ENCODE peak calls at places on chromosome 9, in nine cellular contexts. One of them, this sample, is unnamed. For H3K4me1, the result is how much of the 10 kb centered on the place peaks cover.

GRCh38 chr9:114611516-114612271 is 603 bp downstream of the TMEM268 start:
- DNase-seq in ovary: peak
- DNase-seq in HCT116: no peak
- DNase-seq in A549: peak
- DNase-seq in cardiac muscle cell: peak
- DNase-seq in DND-41: peak
- DNase-seq in SK-N-SH: no peak
- DNase-seq in heart left ventricle: peak
- DNase-seq in hepatocyte: peak
- DNase-seq in this sample: no peak

GRCh38 chr9:90010793-90011192 is 406.0 kb downstream of the GADD45G start:
- DNase-seq in ovary: no peak
- DNase-seq in HCT116: no peak
- DNase-seq in A549: no peak
- DNase-seq in cardiac muscle cell: no peak
- DNase-seq in DND-41: no peak
- DNase-seq in SK-N-SH: no peak
- DNase-seq in heart left ventricle: no peak
- DNase-seq in hepatocyte: no peak
- DNase-seq in this sample: no peak

GRCh38 chr9:27108981-27109541 is at the start of gene TEK:
- DNase-seq in ovary: no peak
- DNase-seq in HCT116: no peak
- DNase-seq in A549: no peak
- DNase-seq in cardiac muscle cell: peak
- DNase-seq in DND-41: no peak
- DNase-seq in SK-N-SH: no peak
- DNase-seq in heart left ventricle: no peak
- DNase-seq in hepatocyte: no peak
- DNase-seq in this sample: no peak

GRCh38 chr9:135050072-135050990 is 37.1 kb upstream of the OLFM1 start:
- DNase-seq in ovary: no peak
- DNase-seq in HCT116: no peak
- DNase-seq in A549: no peak
- DNase-seq in cardiac muscle cell: no peak
- DNase-seq in DND-41: no peak
- DNase-seq in SK-N-SH: no peak
- DNase-seq in heart left ventricle: no peak
- DNase-seq in hepatocyte: no peak
- DNase-seq in this sample: no peak

GRCh38 chr9:19629506-19629905 is 159.3 kb downstream of the SLC24A2 start:
- DNase-seq in ovary: no peak
- DNase-seq in HCT116: no peak
- DNase-seq in A549: no peak
- DNase-seq in cardiac muscle cell: peak
- DNase-seq in DND-41: peak
- DNase-seq in SK-N-SH: peak
- DNase-seq in heart left ventricle: no peak
- DNase-seq in hepatocyte: no peak
- DNase-seq in this sample: no peak

GRCh38 chr9:93577940-93578682 is 1.7 kb downstream of the PHF2 start:
- DNase-seq in ovary: peak
- DNase-seq in HCT116: no peak
- DNase-seq in A549: no peak
- DNase-seq in cardiac muscle cell: no peak
- DNase-seq in DND-41: peak
- DNase-seq in SK-N-SH: no peak
- DNase-seq in heart left ventricle: no peak
- DNase-seq in hepatocyte: no peak
- DNase-seq in this sample: no peak

GRCh38 chr9:37066139-37066725 is 32.2 kb upstream of the PAX5 start:
- DNase-seq in ovary: no peak
- DNase-seq in HCT116: no peak
- DNase-seq in A549: no peak
- DNase-seq in cardiac muscle cell: no peak
- DNase-seq in DND-41: no peak
- DNase-seq in SK-N-SH: no peak
- DNase-seq in heart left ventricle: no peak
- DNase-seq in hepatocyte: no peak
- DNase-seq in this sample: no peak

GRCh38 chr9:125126019-125126746 is 17.1 kb downstream of the SCAI start:
- DNase-seq in ovary: peak
- DNase-seq in HCT116: no peak
- DNase-seq in A549: peak
- DNase-seq in cardiac muscle cell: peak
- DNase-seq in DND-41: peak
- DNase-seq in SK-N-SH: peak
- DNase-seq in heart left ventricle: peak
- DNase-seq in hepatocyte: peak
- DNase-seq in this sample: peak

GRCh38 chr9:130058154-130058553 is 4.4 kb downstream of the GPR107 start:
- DNase-seq in ovary: no peak
- DNase-seq in HCT116: no peak
- DNase-seq in A549: peak
- DNase-seq in cardiac muscle cell: no peak
- DNase-seq in DND-41: no peak
- DNase-seq in SK-N-SH: peak
- DNase-seq in heart left ventricle: no peak
- DNase-seq in hepatocyte: no peak
- DNase-seq in this sample: no peak

GRCh38 chr9:23851024-23851629 is 25.1 kb upstream of the ELAVL2 start:
- DNase-seq in ovary: no peak
- DNase-seq in HCT116: no peak
- DNase-seq in A549: peak
- DNase-seq in cardiac muscle cell: peak
- DNase-seq in DND-41: no peak
- DNase-seq in SK-N-SH: peak
- DNase-seq in heart left ventricle: peak
- DNase-seq in hepatocyte: peak
- DNase-seq in this sample: no peak

GRCh38 chr9:3756071-3756470 is 230.3 kb upstream of the RFX3 start:
- DNase-seq in ovary: no peak
- DNase-seq in HCT116: no peak
- DNase-seq in A549: no peak
- DNase-seq in cardiac muscle cell: no peak
- DNase-seq in DND-41: no peak
- DNase-seq in SK-N-SH: no peak
- DNase-seq in heart left ventricle: no peak
- DNase-seq in hepatocyte: no peak
- DNase-seq in this sample: no peak

GRCh38 chr9:76472925-76473324 is 13.9 kb downstream of the GCNT1 start:
- DNase-seq in ovary: no peak
- DNase-seq in HCT116: no peak
- DNase-seq in A549: no peak
- DNase-seq in cardiac muscle cell: no peak
- DNase-seq in DND-41: no peak
- DNase-seq in SK-N-SH: no peak
- DNase-seq in heart left ventricle: no peak
- DNase-seq in hepatocyte: peak
- DNase-seq in this sample: peak

GRCh38 chr9:80020530-80020929 is 448.8 kb downstream of the TLE4 start:
- DNase-seq in ovary: no peak
- DNase-seq in HCT116: no peak
- DNase-seq in A549: no peak
- DNase-seq in cardiac muscle cell: no peak
- DNase-seq in DND-41: no peak
- DNase-seq in SK-N-SH: no peak
- DNase-seq in heart left ventricle: no peak
- DNase-seq in hepatocyte: no peak
- DNase-seq in this sample: no peak

GRCh38 chr9:10875752-10876151 is 262.9 kb upstream of the PTPRD start:
- DNase-seq in ovary: no peak
- DNase-seq in HCT116: no peak
- DNase-seq in A549: no peak
- DNase-seq in cardiac muscle cell: no peak
- DNase-seq in DND-41: no peak
- DNase-seq in SK-N-SH: no peak
- DNase-seq in heart left ventricle: no peak
- DNase-seq in hepatocyte: no peak
- DNase-seq in this sample: peak

GRCh38 chr9:123727332-123727731 is 202.6 kb downstream of the DENND1A start:
- DNase-seq in ovary: no peak
- DNase-seq in HCT116: peak
- DNase-seq in A549: no peak
- DNase-seq in cardiac muscle cell: no peak
- DNase-seq in DND-41: no peak
- DNase-seq in SK-N-SH: no peak
- DNase-seq in heart left ventricle: no peak
- DNase-seq in hepatocyte: no peak
- DNase-seq in this sample: no peak

GRCh38 chr9:137162505-137163100 is 7.2 kb downstream of the LRRC26 start:
- DNase-seq in ovary: no peak
- DNase-seq in HCT116: no peak
- DNase-seq in A549: peak
- DNase-seq in cardiac muscle cell: peak
- DNase-seq in DND-41: no peak
- DNase-seq in SK-N-SH: no peak
- DNase-seq in heart left ventricle: no peak
- DNase-seq in hepatocyte: peak
- DNase-seq in this sample: no peak

GRCh38 chr9:137454506-137455360 is 4.4 kb downstream of the NSMF start:
- DNase-seq in ovary: peak
- DNase-seq in HCT116: no peak
- DNase-seq in A549: no peak
- DNase-seq in cardiac muscle cell: peak
- DNase-seq in DND-41: no peak
- DNase-seq in SK-N-SH: peak
- DNase-seq in heart left ventricle: peak
- DNase-seq in hepatocyte: peak
- DNase-seq in this sample: no peak

GRCh38 chr9:78023003-78023741 is 8.4 kb downstream of the GNAQ start:
- DNase-seq in ovary: no peak
- DNase-seq in HCT116: no peak
- DNase-seq in A549: peak
- DNase-seq in cardiac muscle cell: no peak
- DNase-seq in DND-41: no peak
- DNase-seq in SK-N-SH: no peak
- DNase-seq in heart left ventricle: no peak
- DNase-seq in hepatocyte: peak
- DNase-seq in this sample: peak

GRCh38 chr9:130707225-130707976 is 13.8 kb downstream of the EXOSC2 start:
- DNase-seq in ovary: peak
- DNase-seq in HCT116: no peak
- DNase-seq in A549: peak
- DNase-seq in cardiac muscle cell: peak
- DNase-seq in DND-41: peak
- DNase-seq in SK-N-SH: peak
- DNase-seq in heart left ventricle: no peak
- DNase-seq in hepatocyte: peak
- DNase-seq in this sample: no peak

GRCh38 chr9:135369401-135369800 is 110.2 kb upstream of the PPP1R26 start:
- DNase-seq in ovary: no peak
- DNase-seq in HCT116: no peak
- DNase-seq in A549: no peak
- DNase-seq in cardiac muscle cell: no peak
- DNase-seq in DND-41: no peak
- DNase-seq in SK-N-SH: no peak
- DNase-seq in heart left ventricle: no peak
- DNase-seq in hepatocyte: no peak
- DNase-seq in this sample: peak

GRCh38 chr9:14433841-14434511 is 120.0 kb upstream of the NFIB start:
- DNase-seq in ovary: peak
- DNase-seq in HCT116: peak
- DNase-seq in A549: peak
- DNase-seq in cardiac muscle cell: no peak
- DNase-seq in DND-41: no peak
- DNase-seq in SK-N-SH: no peak
- DNase-seq in heart left ventricle: no peak
- DNase-seq in hepatocyte: peak
- DNase-seq in this sample: peak

DNA sequence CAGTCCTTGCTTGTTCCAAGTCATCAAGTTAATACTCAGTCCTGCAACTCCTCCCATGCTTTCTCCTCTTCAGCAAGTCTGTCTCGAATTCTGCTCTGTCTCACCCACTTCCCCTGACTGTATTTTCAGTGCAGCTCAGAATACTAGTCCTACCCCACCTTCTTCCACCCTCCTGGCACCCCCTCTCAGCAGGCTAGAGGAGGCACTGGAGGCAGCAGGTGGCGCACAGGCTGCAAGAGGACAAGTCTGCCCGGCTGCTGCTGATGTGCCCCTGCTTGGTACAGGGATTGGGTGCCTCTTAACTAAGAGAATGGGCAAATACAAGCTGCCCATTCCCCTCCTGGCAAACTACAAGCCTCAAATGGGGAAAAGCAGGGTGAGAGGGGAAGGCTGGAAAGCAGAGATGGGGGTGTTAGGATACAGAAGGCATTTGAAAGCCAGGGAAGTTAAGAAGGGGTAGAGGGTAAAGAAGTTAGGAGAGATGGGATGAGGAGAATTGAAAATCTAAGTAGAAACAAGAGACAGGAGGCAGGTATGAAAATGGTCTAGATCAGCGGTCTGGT is 5.0 kb downstream of the TLN1 start:
- DNase-seq in ovary: no peak
- DNase-seq in HCT116: no peak
- DNase-seq in A549: peak
- DNase-seq in cardiac muscle cell: peak
- DNase-seq in DND-41: peak
- DNase-seq in SK-N-SH: no peak
- DNase-seq in heart left ventricle: no peak
- DNase-seq in hepatocyte: no peak
- DNase-seq in this sample: no peak
- TF ChIP-seq CTCF in ovary: no peak
- TF ChIP-seq CTCF in HCT116: no peak
- TF ChIP-seq CTCF in A549: no peak
- TF ChIP-seq CTCF in cardiac muscle cell: peak
- TF ChIP-seq CTCF in DND-41: peak
- TF ChIP-seq CTCF in SK-N-SH: peak
- TF ChIP-seq CTCF in heart left ventricle: no peak
- TF ChIP-seq CTCF in hepatocyte: no peak
- TF ChIP-seq CTCF in this sample: peak

GRCh38 chr9:68739631-68740174 is 34.7 kb downstream of the PIP5K1B start:
- DNase-seq in ovary: no peak
- DNase-seq in HCT116: no peak
- DNase-seq in A549: no peak
- DNase-seq in cardiac muscle cell: peak
- DNase-seq in DND-41: no peak
- DNase-seq in SK-N-SH: no peak
- DNase-seq in heart left ventricle: no peak
- DNase-seq in hepatocyte: peak
- DNase-seq in this sample: no peak
- H3K27ac ChIP-seq in ovary: no peak
- H3K27ac ChIP-seq in HCT116: no peak
- H3K27ac ChIP-seq in A549: no peak
- H3K27ac ChIP-seq in cardiac muscle cell: no peak
- H3K27ac ChIP-seq in DND-41: no peak
- H3K27ac ChIP-seq in SK-N-SH: no peak
- H3K27ac ChIP-seq in heart left ventricle: peak
- H3K27ac ChIP-seq in hepatocyte: peak
- H3K27ac ChIP-seq in this sample: no peak

GRCh38 chr9:126675147-126675467 is 61.4 kb downstream of the LMX1B start:
- DNase-seq in ovary: no peak
- DNase-seq in HCT116: no peak
- DNase-seq in A549: no peak
- DNase-seq in cardiac muscle cell: no peak
- DNase-seq in DND-41: no peak
- DNase-seq in SK-N-SH: no peak
- DNase-seq in heart left ventricle: no peak
- DNase-seq in hepatocyte: no peak
- DNase-seq in this sample: no peak
- H3K4me1 ChIP-seq in ovary: under half
- H3K4me1 ChIP-seq in HCT116: under half
- H3K4me1 ChIP-seq in A549: under half
- H3K4me1 ChIP-seq in cardiac muscle cell: under half
- H3K4me1 ChIP-seq in DND-41: under half
- H3K4me1 ChIP-seq in SK-N-SH: under half
- H3K4me1 ChIP-seq in heart left ventricle: under half
- H3K4me1 ChIP-seq in hepatocyte: under half
- H3K4me1 ChIP-seq in this sample: under half

GRCh38 chr9:109198736-109199384 is 31.8 kb upstream of the FRRS1L start:
- DNase-seq in ovary: no peak
- DNase-seq in HCT116: peak
- DNase-seq in A549: peak
- DNase-seq in cardiac muscle cell: no peak
- DNase-seq in DND-41: no peak
- DNase-seq in SK-N-SH: no peak
- DNase-seq in heart left ventricle: no peak
- DNase-seq in hepatocyte: no peak
- DNase-seq in this sample: no peak
- TF ChIP-seq CTCF in ovary: no peak
- TF ChIP-seq CTCF in HCT116: peak
- TF ChIP-seq CTCF in A549: peak
- TF ChIP-seq CTCF in cardiac muscle cell: no peak
- TF ChIP-seq CTCF in DND-41: peak
- TF ChIP-seq CTCF in SK-N-SH: peak
- TF ChIP-seq CTCF in heart left ventricle: no peak
- TF ChIP-seq CTCF in hepatocyte: no peak
- TF ChIP-seq CTCF in this sample: peak